ENCODE peak calls at places on chromosomes 5 and 9, in nine cellular contexts. C, Y, W, J, A, U, P, F and D are unnamed samples.

GRCh38 chr5:174348582-174348981 is 303.1 kb downstream of the NSG2 start:
- DNase-seq in U (no peak), F (no peak), W (no peak), P (no peak), C (no peak), Y (no peak), J (peak), A (no peak), D (no peak)

GRCh38 chr5:58938568-58939424 is 355.9 kb downstream of the RAB3C start:
- DNase-seq in F (no peak), P (no peak), C (no peak), A (no peak), W (no peak), U (no peak), Y (no peak), J (no peak), D (no peak)

GRCh38 chr5:96657068-96657467 is 5.1 kb upstream of the CAST start:
- DNase-seq in C (no peak), F (peak), W (peak), J (peak), A (peak), P (peak), Y (no peak), U (no peak), D (peak)

GRCh38 chr9:122370303-122370702 is 521 bp upstream of the PTGS1 start:
- DNase-seq in F (no peak), Y (no peak), A (peak), W (no peak), P (no peak), J (no peak), U (no peak), C (no peak), D (no peak)

GRCh38 chr9:101366038-101366756 is 18.6 kb downstream of the BAAT start:
- DNase-seq in P (no peak), J (peak), F (no peak), U (no peak), C (no peak), Y (no peak), A (no peak), W (no peak), D (no peak)

GRCh38 chr9:33263936-33264472 is 504 bp downstream of the BAG1 start:
- DNase-seq in W (no peak), J (no peak), F (peak), U (peak), A (peak), C (no peak), P (peak), Y (no peak), D (peak)

GRCh38 chr9:134200730-134201129 is 36.4 kb upstream of the RNU6ATAC start:
- DNase-seq in C (no peak), J (no peak), P (no peak), U (no peak), A (no peak), Y (no peak), F (no peak), W (no peak), D (no peak)

GRCh38 chr9:37410969-37411785 is 11.3 kb upstream of the GRHPR start:
- DNase-seq in J (no peak), C (no peak), F (no peak), P (no peak), W (no peak), Y (no peak), U (no peak), A (no peak), D (no peak)

GRCh38 chr9:21505425-21506179 is 23.5 kb upstream of the IFNE start:
- DNase-seq in U (no peak), C (no peak), W (no peak), Y (no peak), F (no peak), P (no peak), J (no peak), A (no peak), D (no peak)

GRCh38 chr5:8238080-8238479 is 369.1 kb downstream of the MTRR start:
- DNase-seq in A (no peak), C (no peak), J (no peak), P (no peak), Y (no peak), F (no peak), U (no peak), W (no peak), D (no peak)

GRCh38 chr9:79492092-79492995 is 79.4 kb upstream of the TLE4 start:
- DNase-seq in J (no peak), W (no peak), F (no peak), A (no peak), P (no peak), C (no peak), Y (no peak), U (no peak), D (no peak)

GRCh38 chr9:132858756-132859155 is 19.3 kb downstream of the AK8 start:
- DNase-seq in C (no peak), F (no peak), Y (no peak), J (no peak), A (no peak), P (no peak), W (no peak), U (no peak), D (no peak)

GRCh38 chr5:141403387-141403786 is 809 bp downstream of the PCDHGA9 start:
- DNase-seq in A (no peak), W (no peak), P (no peak), C (no peak), U (no peak), F (no peak), J (no peak), Y (no peak), D (no peak)

GRCh38 chr5:9776525-9776924 is 146.4 kb upstream of the TAS2R1 start:
- DNase-seq in C (no peak), W (no peak), A (no peak), Y (no peak), U (no peak), P (no peak), J (no peak), F (no peak), D (no peak)

GRCh38 chr9:112677040-112677439 is 40.9 kb downstream of the INIP start:
- DNase-seq in C (no peak), Y (no peak), A (no peak), W (no peak), U (no peak), P (no peak), F (no peak), J (no peak), D (no peak)

GRCh38 chr5:34690301-34690700 is 34.2 kb downstream of the RAI14 start:
- DNase-seq in F (no peak), J (no peak), P (no peak), A (no peak), Y (no peak), U (no peak), C (no peak), W (no peak), D (no peak)